ENCODE peak calls at places on chromosomes 13 and 19, in six cellular contexts. A is adipocyte, B is psoas muscle, K is esophagus squamous epithelium, N is spleen, E is stomach. O is an unnamed sample. For H3K36me3 and H3K9me3, the result is how much of the 10 kb centered on the place peaks cover.

GRCh38 chr13:24249586-24249985 is 59.8 kb upstream of the C1QTNF9 start:
- DNase-seq in A (no peak), B (no peak), K (no peak), N (no peak), E (no peak), O (no peak)

GRCh38 chr19:45767410-45767880 is 1.6 kb downstream of the SIX5 start:
- DNase-seq in A (peak), B (peak), K (no peak), N (no peak), E (peak), O (peak)

GRCh38 chr13:41603917-41604316 is 146.6 kb downstream of the RGCC start:
- DNase-seq in A (peak), B (peak), K (no peak), N (no peak), E (no peak), O (peak)

GRCh38 chr19:35417278-35417677 is 30.8 kb upstream of the FFAR2 start:
- DNase-seq in A (no peak), B (no peak), K (no peak), N (no peak), E (no peak), O (no peak)

GRCh38 chr13:110641055-110642015 is 26.0 kb downstream of the NAXD start:
- DNase-seq in A (no peak), B (no peak), K (no peak), N (peak), E (peak), O (no peak)

GRCh38 chr13:78197231-78197630 is 278.6 kb upstream of the EDNRB start:
- DNase-seq in A (no peak), B (no peak), K (no peak), N (no peak), E (no peak), O (no peak)

GRCh38 chr19:53553865-53554791 is 16.2 kb downstream of the ZNF331 start:
- DNase-seq in A (peak), B (peak), K (peak), N (peak), E (peak), O (no peak)

GRCh38 chr19:48874309-48875135 is 2.3 kb downstream of the PPP1R15A start:
- DNase-seq in A (peak), B (no peak), K (no peak), N (no peak), E (peak), O (peak)

GRCh38 chr13:21101865-21102576 is 40.6 kb upstream of the LATS2 start:
- DNase-seq in A (no peak), B (no peak), K (no peak), N (no peak), E (no peak), O (no peak)

GRCh38 chr19:271856-272255 is 19.3 kb downstream of the PLPP2 start:
- DNase-seq in A (no peak), B (no peak), K (no peak), N (no peak), E (no peak), O (no peak)

GRCh38 chr13:73059460-73060250 is 850 bp downstream of the KLF5 start:
- DNase-seq in A (peak), B (peak), K (no peak), N (peak), E (peak), O (peak)

GRCh38 chr13:36806102-36806501 is 12.9 kb upstream of the RFXAP start:
- DNase-seq in A (no peak), B (no peak), K (no peak), N (no peak), E (no peak), O (no peak)

GRCh38 chr13:113297370-113297871 is 382 bp downstream of the LAMP1 start:
- DNase-seq in A (peak), B (no peak), K (no peak), N (no peak), E (no peak), O (no peak)

GRCh38 chr19:16676101-16676798 is 15.3 kb downstream of the TMEM38A start:
- DNase-seq in A (no peak), B (no peak), K (no peak), N (no peak), E (peak), O (no peak)

GRCh38 chr13:49183672-49184315 is 36.3 kb upstream of the MLNR start:
- DNase-seq in A (no peak), B (no peak), K (no peak), N (no peak), E (no peak), O (no peak)
- H3K36me3 ChIP-seq in A (half or more), B (under half), K (half or more), N (under half), E (half or more), O (half or more)

GRCh38 chr19:18380843-18381242 is 5.1 kb upstream of the GDF15 start:
- DNase-seq in A (no peak), B (no peak), K (no peak), N (no peak), E (no peak), O (no peak)
- H3K4me3 ChIP-seq in A (no peak), B (no peak), K (no peak), N (no peak), E (no peak), O (no peak)

GRCh38 chr19:2933490-2933910 is 11.3 kb downstream of the ZNF77 start:
- DNase-seq in A (no peak), B (no peak), K (no peak), N (no peak), E (no peak), O (no peak)
- H3K9me3 ChIP-seq in A (half or more), B (under half), K (half or more), N (half or more), E (half or more), O (under half)

GRCh38 chr19:6357995-6358394 is 3.3 kb upstream of the CLPP start:
- DNase-seq in A (no peak), B (peak), K (no peak), N (no peak), E (no peak), O (peak)
- H3K36me3 ChIP-seq in A (under half), B (under half), K (under half), N (under half), E (under half), O (under half)

GRCh38 chr19:13734751-13735150 is 29.6 kb upstream of the MRI1 start:
- DNase-seq in A (no peak), B (no peak), K (no peak), N (no peak), E (no peak), O (no peak)

GRCh38 chr19:13729859-13730258 is 34.5 kb upstream of the MRI1 start:
- DNase-seq in A (peak), B (no peak), K (no peak), N (no peak), E (no peak), O (no peak)

GRCh38 chr19:13731147-13731964 is 33.0 kb upstream of the MRI1 start:
- DNase-seq in A (peak), B (peak), K (peak), N (peak), E (peak), O (peak)

GRCh38 chr19:13727798-13728197 is 36.5 kb upstream of the MRI1 start:
- DNase-seq in A (no peak), B (no peak), K (no peak), N (no peak), E (no peak), O (no peak)

GRCh38 chr19:13732337-13732736 is 32.0 kb upstream of the MRI1 start:
- DNase-seq in A (no peak), B (no peak), K (no peak), N (no peak), E (no peak), O (no peak)
- H3K4me3 ChIP-seq in A (peak), B (peak), K (peak), N (peak), E (peak), O (peak)